ENCODE peak calls at places on chromosomes 1 and 21, in five cellular contexts. E is Ammon's horn, C is RCC 7860, W is GM19239, A is adrenal gland. V is an unnamed sample.
A peak's percentile ranks its signal among the peaks of the same experiment; 100 is the strongest.

GRCh38 chr1:107964397-107965111 is 426 bp downstream of the VAV3 start:
- DNase-seq in W (peak; percentile 32), A (no peak), C (no peak), E (no peak), V (peak; percentile 38)

GRCh38 chr1:248841702-248842395 is 3.8 kb downstream of the ZNF672 start:
- DNase-seq in E (no peak), W (no peak), C (no peak), A (no peak), V (peak; percentile 66)

GRCh38 chr1:111483166-111483565 is 9.4 kb downstream of the C1orf162 start:
- DNase-seq in W (no peak), C (no peak), A (no peak), E (no peak), V (no peak)

GRCh38 chr1:200624679-200625335 is 4.3 kb upstream of the KIF14 start:
- DNase-seq in E (no peak), A (no peak), W (no peak), C (no peak), V (no peak)

GRCh38 chr1:218025454-218025853 is 259.6 kb upstream of the RRP15 start:
- DNase-seq in C (no peak), A (no peak), E (no peak), W (no peak), V (no peak)

GRCh38 chr21:42390193-42390592 is 5.7 kb downstream of the TMPRSS3 start:
- DNase-seq in W (no peak), C (no peak), A (no peak), E (no peak), V (no peak)

GRCh38 chr1:59150537-59151386 is 146.1 kb upstream of the FGGY start:
- DNase-seq in C (peak; percentile 99), E (peak; percentile 53), A (peak; percentile 84), W (peak; percentile 31), V (peak; percentile 68)

GRCh38 chr1:8422439-8423133 is 104.7 kb downstream of the SLC45A1 start:
- DNase-seq in E (no peak), C (no peak), W (no peak), A (peak; percentile 41), V (peak; percentile 62)

GRCh38 chr1:108512239-108513071 is 47.4 kb upstream of the EEIG2 start:
- DNase-seq in E (peak; percentile 59), C (peak; percentile 28), A (no peak), W (no peak), V (no peak)

GRCh38 chr1:200775850-200776249 is 37.2 kb downstream of the CAMSAP2 start:
- DNase-seq in E (no peak), W (no peak), C (no peak), A (no peak), V (no peak)

GRCh38 chr1:30388386-30388785 is 335.0 kb downstream of the MATN1 start:
- DNase-seq in E (no peak), A (no peak), C (no peak), W (no peak), V (no peak)

GRCh38 chr1:43822040-43822439 is 111.6 kb upstream of the ARTN start:
- DNase-seq in E (no peak), W (no peak), C (peak; percentile 97), A (no peak), V (no peak)

V was measured in testis.